ENCODE peak calls at places on chromosomes 4 and X, in nine cellular contexts. W, V, T, F, U, C, D, S and Y are unnamed samples.

GRCh38 chr4:181416966-181417365 is 826.2 kb upstream of the TENM3 start:
- DNase-seq in F (no peak), U (no peak), T (no peak), S (no peak), W (no peak), V (no peak), D (no peak), C (no peak), Y (no peak)

GRCh38 chr4:84965558-84966381 is 720 bp downstream of the WDFY3 start:
- DNase-seq in F (peak), T (no peak), C (peak), V (peak), W (no peak), D (peak), S (peak), U (peak), Y (peak)

GRCh38 chrX:12443534-12444098 is 305.3 kb downstream of the FRMPD4 start:
- DNase-seq in T (no peak), S (peak), F (no peak), D (no peak), W (no peak), U (no peak), V (no peak), C (no peak), Y (no peak)

GRCh38 chr4:125313989-125314602 is 659 bp upstream of the FAT4 start:
- DNase-seq in F (no peak), S (no peak), V (no peak), C (no peak), T (no peak), W (no peak), D (peak), U (no peak), Y (no peak)

GRCh38 chr4:168598191-168598590 is 101.3 kb downstream of the PALLD start:
- DNase-seq in C (no peak), F (no peak), D (no peak), U (no peak), S (peak), V (no peak), T (no peak), W (no peak), Y (no peak)

GRCh38 chrX:115350696-115351408 is 61.3 kb downstream of the LUZP4 start:
- DNase-seq in D (no peak), V (no peak), C (no peak), S (peak), F (no peak), T (no peak), W (no peak), U (no peak), Y (no peak)

GRCh38 chr4:120071192-120071795 is 4.6 kb upstream of the MAD2L1 start:
- DNase-seq in U (no peak), V (peak), S (peak), W (peak), F (no peak), C (no peak), D (peak), T (peak), Y (peak)

GRCh38 chrX:487836-488235 is 101.1 kb upstream of the PPP2R3B start:
- DNase-seq in C (no peak), V (no peak), S (no peak), U (no peak), F (no peak), T (no peak), D (no peak), W (no peak), Y (no peak)

GRCh38 chr4:122234686-122235085 is 82.6 kb downstream of the BLTP1 start:
- DNase-seq in T (no peak), F (no peak), C (no peak), S (no peak), W (no peak), V (no peak), U (no peak), D (no peak), Y (no peak)

GRCh38 chr4:109873791-109874514 is 26.0 kb downstream of the LRIT3 start:
- DNase-seq in S (peak), D (peak), T (no peak), W (peak), F (no peak), V (peak), C (no peak), U (no peak), Y (no peak)

GRCh38 chrX:11188664-11189063 is 77.5 kb downstream of the HCCS start:
- DNase-seq in C (no peak), T (no peak), F (no peak), V (no peak), D (peak), W (no peak), U (no peak), S (peak), Y (no peak)

GRCh38 chr4:182644326-182645050 is 272.7 kb downstream of the DCTD start:
- DNase-seq in C (no peak), V (no peak), U (no peak), F (no peak), W (no peak), D (peak), S (peak), T (no peak), Y (no peak)

GRCh38 chr4:119299221-119300071 is 22.5 kb downstream of the FABP2 start:
- DNase-seq in V (no peak), S (peak), U (no peak), C (no peak), T (no peak), F (no peak), D (peak), W (peak), Y (peak)

GRCh38 chr4:117793786-117794369 is 240.4 kb upstream of the NDST3 start:
- DNase-seq in T (no peak), D (no peak), U (no peak), F (no peak), C (no peak), S (no peak), W (no peak), V (no peak), Y (no peak)

GRCh38 chr4:15043226-15043625 is 40.9 kb downstream of the CPEB2 start:
- DNase-seq in F (no peak), W (peak), U (no peak), V (no peak), D (no peak), S (no peak), T (no peak), C (no peak), Y (no peak)

GRCh38 chrX:123884809-123885408 is 25.1 kb downstream of the XIAP start:
- DNase-seq in U (no peak), W (peak), S (peak), D (peak), F (no peak), C (no peak), V (peak), T (peak), Y (no peak)

GRCh38 chrX:15328821-15329220 is 6.5 kb downstream of the PIGA start:
- DNase-seq in F (no peak), S (peak), T (no peak), C (no peak), D (no peak), W (no peak), U (no peak), V (no peak), Y (no peak)

GRCh38 chr4:92121099-92121498 is 182.7 kb upstream of the GRID2 start:
- DNase-seq in C (no peak), T (no peak), D (no peak), F (no peak), W (no peak), U (no peak), V (peak), S (no peak), Y (no peak)

GRCh38 chr4:174278467-174278866 is 5.0 kb downstream of the FBXO8 start:
- DNase-seq in S (no peak), V (no peak), T (no peak), U (no peak), C (no peak), F (no peak), D (no peak), W (no peak), Y (no peak)

GRCh38 chr4:2977116-2978097 is 14.0 kb downstream of the GRK4 start:
- DNase-seq in V (no peak), T (no peak), S (peak), C (no peak), F (no peak), W (no peak), U (no peak), D (peak), Y (no peak)

GRCh38 chr4:132502096-132502552 is 647.0 kb upstream of the PCDH10 start:
- DNase-seq in D (no peak), T (no peak), S (no peak), V (no peak), W (no peak), C (no peak), F (no peak), U (no peak), Y (no peak)

GRCh38 chr4:123786159-123786915 is 389.7 kb downstream of the SPRY1 start:
- DNase-seq in V (no peak), W (no peak), S (no peak), F (no peak), C (no peak), D (no peak), T (no peak), U (no peak), Y (no peak)

GRCh38 chr4:125316391-125316780 is 1.6 kb downstream of the FAT4 start:
- DNase-seq in S (peak), D (no peak), F (no peak), W (no peak), C (peak), U (peak), T (no peak), V (no peak), Y (no peak)

GRCh38 chr4:111618908-111619307 is 526.3 kb upstream of the FAM241A start:
- DNase-seq in T (no peak), F (no peak), U (no peak), S (no peak), D (peak), W (no peak), V (no peak), C (no peak), Y (no peak)

GRCh38 chrX:100643943-100644587 is at the start of gene SRPX2:
- DNase-seq in V (peak), C (peak), U (no peak), W (no peak), D (peak), T (peak), S (peak), F (peak), Y (no peak)

GRCh38 chrX:124594017-124594651 is 247.8 kb downstream of the SH2D1A start:
- DNase-seq in T (no peak), C (no peak), F (no peak), D (no peak), S (no peak), U (no peak), V (no peak), W (no peak), Y (no peak)

GRCh38 chr4:163343604-163344146 is at the start of gene NPY5R:
- DNase-seq in U (no peak), F (no peak), S (no peak), W (no peak), C (no peak), V (no peak), D (no peak), T (no peak), Y (no peak)

GRCh38 chrX:48785525-48786214 is 720 bp upstream of the GATA1 start:
- DNase-seq in W (no peak), U (no peak), F (no peak), V (no peak), C (no peak), D (no peak), T (no peak), S (no peak), Y (no peak)

GRCh38 chr4:123804171-123804721 is 407.7 kb downstream of the SPRY1 start:
- DNase-seq in W (no peak), T (no peak), C (no peak), V (no peak), D (no peak), U (no peak), S (no peak), F (no peak), Y (no peak)

GRCh38 chr4:86961605-86962295 is 26.9 kb downstream of the AFF1 start:
- DNase-seq in W (peak), V (no peak), T (no peak), F (no peak), D (peak), U (no peak), C (no peak), S (peak), Y (no peak)

GRCh38 chr4:184732126-184732525 is 1.8 kb downstream of the CENPU start:
- DNase-seq in T (no peak), D (peak), V (no peak), W (peak), U (no peak), F (no peak), S (no peak), C (no peak), Y (no peak)
- H3K4me3 ChIP-seq in T (peak), D (no peak), V (no peak), W (peak), U (no peak), F (no peak), S (no peak), C (no peak), Y (no peak)

GRCh38 chr4:145623831-145624230 is 4.6 kb downstream of the MMAA start:
- DNase-seq in D (peak), F (no peak), T (no peak), C (no peak), V (no peak), S (peak), W (no peak), U (no peak), Y (no peak)

GRCh38 chr4:145618912-145619638 is at the start of gene MMAA:
- DNase-seq in W (peak), D (peak), T (peak), U (peak), F (peak), S (peak), V (peak), C (peak), Y (peak)

GRCh38 chr4:145614235-145614615 is 5.0 kb upstream of the MMAA start:
- DNase-seq in S (peak), U (no peak), V (no peak), D (no peak), T (no peak), C (no peak), F (no peak), W (no peak), Y (no peak)

GRCh38 chr4:145618210-145618911 is 824 bp upstream of the MMAA start:
- DNase-seq in U (no peak), D (no peak), S (peak), W (peak), T (no peak), C (no peak), V (no peak), F (no peak), Y (no peak)

GRCh38 chr4:145619639-145619996 is 433 bp downstream of the MMAA start:
- DNase-seq in U (no peak), C (peak), W (no peak), S (peak), D (peak), T (no peak), V (peak), F (peak), Y (peak)
- TF ChIP-seq CTCF in U (no peak), C (no peak), W (no peak), S (no peak), D (no peak), T (peak), V (no peak), F (no peak), Y (no peak)

GRCh38 chr4:82043081-82043808 is 330.5 kb downstream of the HNRNPD start:
- DNase-seq in D (no peak), S (no peak), C (no peak), U (peak), T (no peak), V (peak), F (no peak), W (no peak), Y (peak)
- H3K4me3 ChIP-seq in D (no peak), S (no peak), C (peak), U (peak), T (no peak), V (no peak), F (peak), W (no peak), Y (peak)

GRCh38 chr4:48449151-48449550 is 34.0 kb upstream of the SLC10A4 start:
- DNase-seq in S (no peak), W (no peak), D (no peak), T (no peak), U (no peak), C (no peak), V (no peak), F (no peak), Y (peak)

GRCh38 chr4:48450740-48451139 is 32.4 kb upstream of the SLC10A4 start:
- DNase-seq in T (no peak), D (no peak), V (no peak), W (no peak), C (no peak), S (no peak), F (no peak), U (no peak), Y (no peak)

GRCh38 chr4:48439988-48440387 is 43.2 kb upstream of the SLC10A4 start:
- DNase-seq in T (no peak), F (no peak), V (no peak), W (no peak), U (no peak), C (no peak), D (no peak), S (peak), Y (no peak)

DNA sequence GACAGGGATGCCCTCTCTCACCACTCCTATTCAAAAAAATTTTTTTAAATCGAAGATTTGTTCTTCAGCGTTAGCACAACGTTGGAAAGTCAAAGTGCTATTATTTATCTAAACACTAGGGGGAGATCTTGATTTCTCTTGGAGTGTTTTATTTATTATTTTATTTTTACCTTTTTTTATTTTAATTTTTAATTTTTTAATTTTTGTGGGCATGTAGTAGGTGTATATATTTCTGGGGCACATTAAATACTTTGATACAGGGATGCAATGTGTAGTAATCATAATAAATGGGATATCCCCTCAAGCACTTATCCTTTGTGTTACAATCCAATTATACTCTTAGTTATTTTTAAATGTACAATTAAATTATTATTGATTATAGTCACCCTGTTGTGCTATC is 37.4 kb upstream of the SLC10A4 start:
- DNase-seq in V (no peak), W (peak), F (no peak), S (peak), T (no peak), C (no peak), U (no peak), D (peak), Y (no peak)
- TF ChIP-seq CTCF in V (peak), W (peak), F (no peak), S (peak), T (peak), C (peak), U (peak), D (peak), Y (peak)

GRCh38 chr4:24473309-24473721 is 111.0 kb downstream of the DHX15 start:
- DNase-seq in C (no peak), U (no peak), D (peak), W (peak), V (peak), F (peak), T (no peak), S (peak), Y (no peak)
- H3K4me3 ChIP-seq in C (peak), U (peak), D (peak), W (peak), V (peak), F (peak), T (peak), S (peak), Y (peak)

GRCh38 chr4:27721193-27721592 is 860.6 kb downstream of the STIM2 start:
- DNase-seq in F (no peak), D (no peak), U (no peak), T (no peak), S (no peak), C (no peak), W (no peak), V (no peak), Y (no peak)

GRCh38 chr4:27714073-27714472 is 853.4 kb downstream of the STIM2 start:
- DNase-seq in V (no peak), T (no peak), U (no peak), S (no peak), C (no peak), D (peak), F (no peak), W (no peak), Y (no peak)

GRCh38 chr4:27720010-27720766 is 859.5 kb downstream of the STIM2 start:
- DNase-seq in F (no peak), S (no peak), W (no peak), T (no peak), U (no peak), V (no peak), C (no peak), D (no peak), Y (no peak)

GRCh38 chr4:27711041-27711440 is 850.4 kb downstream of the STIM2 start:
- DNase-seq in F (no peak), U (no peak), W (no peak), C (no peak), T (no peak), D (no peak), V (no peak), S (no peak), Y (no peak)

GRCh38 chr4:27716693-27717505 is 856.3 kb downstream of the STIM2 start:
- DNase-seq in V (no peak), F (no peak), U (no peak), S (no peak), W (no peak), D (no peak), T (no peak), C (no peak), Y (no peak)
- TF ChIP-seq CTCF in V (no peak), F (no peak), U (no peak), S (no peak), W (no peak), D (no peak), T (no peak), C (no peak), Y (no peak)

GRCh38 chr4:175905939-175906338 is 93.9 kb upstream of the GPM6A start:
- DNase-seq in W (no peak), V (no peak), S (no peak), C (no peak), U (no peak), D (no peak), F (no peak), T (no peak), Y (no peak)
- H3K4me3 ChIP-seq in W (no peak), V (no peak), S (no peak), C (no peak), U (no peak), D (no peak), F (no peak), T (no peak), Y (no peak)

GRCh38 chr4:77044458-77045124 is 31.2 kb downstream of the CCNI start:
- DNase-seq in W (peak), D (peak), C (no peak), V (no peak), T (no peak), F (no peak), U (no peak), S (peak), Y (peak)

GRCh38 chr4:77043507-77044131 is 32.2 kb downstream of the CCNI start:
- DNase-seq in V (no peak), D (peak), U (no peak), F (no peak), W (no peak), T (no peak), S (peak), C (no peak), Y (no peak)

GRCh38 chr4:77040856-77041576 is 34.8 kb downstream of the CCNI start:
- DNase-seq in S (no peak), U (no peak), C (no peak), T (no peak), W (peak), D (peak), F (no peak), V (no peak), Y (no peak)

GRCh38 chr4:77047037-77047436 is 28.8 kb downstream of the CCNI start:
- DNase-seq in V (no peak), T (no peak), C (no peak), D (peak), U (no peak), F (no peak), W (peak), S (no peak), Y (no peak)

GRCh38 chr4:77045490-77045889 is 30.3 kb downstream of the CCNI start:
- DNase-seq in S (no peak), W (no peak), D (peak), V (no peak), F (no peak), U (no peak), T (no peak), C (no peak), Y (no peak)
- TF ChIP-seq CTCF in S (peak), W (no peak), D (peak), V (no peak), F (no peak), U (peak), T (peak), C (no peak), Y (no peak)

GRCh38 chr4:158829254-158829653 is 60.4 kb downstream of the FNIP2 start:
- DNase-seq in V (no peak), T (no peak), S (no peak), C (no peak), F (no peak), W (no peak), D (no peak), U (no peak), Y (no peak)
- H3K4me3 ChIP-seq in V (no peak), T (no peak), S (no peak), C (no peak), F (no peak), W (no peak), D (no peak), U (no peak), Y (no peak)

GRCh38 chrX:103488794-103489193 is 30.5 kb downstream of the RAB40A start:
- DNase-seq in W (no peak), U (no peak), C (no peak), T (no peak), S (no peak), V (no peak), F (no peak), D (no peak), Y (no peak)
- TF ChIP-seq CTCF in W (no peak), U (no peak), C (no peak), T (no peak), S (no peak), V (no peak), F (no peak), D (no peak), Y (no peak)